ENCODE peak calls at places on chromosome 11, in ten cellular contexts. A, O, X, D, J, P, S, Y, Z and B are unnamed samples.

GRCh38 chr11:15117751-15118150 is 3.0 kb downstream of the INSC start:
- DNase-seq in A (no peak), O (no peak), X (no peak), D (no peak), J (no peak), P (no peak), S (no peak), Y (no peak), Z (peak; percentile 35), B (no peak)

GRCh38 chr11:12246989-12247388 is 130.4 kb upstream of the PARVA start:
- DNase-seq in A (no peak), O (no peak), X (no peak), D (no peak), J (no peak), P (no peak), S (no peak), Y (no peak), Z (no peak), B (no peak)

GRCh38 chr11:126613272-126613671 is 257.8 kb downstream of the ST3GAL4 start:
- DNase-seq in A (no peak), O (no peak), X (no peak), D (no peak), J (no peak), P (no peak), S (no peak), Y (no peak), Z (no peak), B (no peak)

GRCh38 chr11:128165572-128165971 is 421.8 kb downstream of the ETS1 start:
- DNase-seq in A (no peak), O (no peak), X (no peak), D (no peak), J (no peak), P (no peak), S (no peak), Y (no peak), Z (no peak), B (no peak)

GRCh38 chr11:126352934-126353801 is 2.3 kb upstream of the ST3GAL4 start:
- DNase-seq in A (no peak), O (no peak), X (peak; percentile 90), D (no peak), J (no peak), P (no peak), S (peak; percentile 83), Y (peak; percentile 52), Z (no peak), B (no peak)

GRCh38 chr11:125299821-125300220 is 135.3 kb downstream of the PKNOX2 start:
- DNase-seq in A (no peak), O (no peak), X (no peak), D (no peak), J (no peak), P (no peak), S (no peak), Y (no peak), Z (no peak), B (no peak)

GRCh38 chr11:36354221-36355003 is 58.3 kb downstream of the PRR5L start:
- DNase-seq in A (no peak), O (peak; percentile 35), X (peak; percentile 84), D (no peak), J (no peak), P (no peak), S (peak; percentile 96), Y (no peak), Z (no peak), B (no peak)

GRCh38 chr11:44938066-44938691 is 12.5 kb downstream of the TP53I11 start:
- DNase-seq in A (no peak), O (no peak), X (no peak), D (no peak), J (no peak), P (no peak), S (no peak), Y (no peak), Z (no peak), B (no peak)

GRCh38 chr11:64844330-64845124 is at the start of gene CDC42BPG:
- DNase-seq in A (peak; percentile 76), O (peak; percentile 92), X (peak; percentile 87), D (peak; percentile 80), J (peak; percentile 68), P (no peak), S (no peak), Y (peak; percentile 41), Z (no peak), B (no peak)

GRCh38 chr11:19735512-19735911 is 22.9 kb downstream of the NAV2 start:
- DNase-seq in A (no peak), O (peak; percentile 58), X (peak; percentile 82), D (no peak), J (no peak), P (no peak), S (no peak), Y (no peak), Z (peak; percentile 46), B (peak; percentile 36)

GRCh38 chr11:59164028-59164427 is 7.9 kb upstream of the DTX4 start:
- DNase-seq in A (no peak), O (no peak), X (no peak), D (no peak), J (no peak), P (no peak), S (no peak), Y (no peak), Z (no peak), B (no peak)

GRCh38 chr11:84870486-84870885 is 756.7 kb downstream of the DLG2 start:
- DNase-seq in A (no peak), O (no peak), X (no peak), D (no peak), J (no peak), P (no peak), S (no peak), Y (no peak), Z (no peak), B (no peak)

GRCh38 chr11:1081601-1082311 is 7.1 kb downstream of the MUC2 start:
- DNase-seq in A (no peak), O (no peak), X (no peak), D (no peak), J (no peak), P (no peak), S (no peak), Y (no peak), Z (no peak), B (no peak)

GRCh38 chr11:65308281-65308891 is 6.3 kb upstream of the CDC42EP2 start:
- DNase-seq in A (no peak), O (no peak), X (no peak), D (no peak), J (peak; percentile 62), P (no peak), S (no peak), Y (no peak), Z (no peak), B (no peak)

GRCh38 chr11:26806209-26806608 is 84.3 kb upstream of the SLC5A12 start:
- DNase-seq in A (no peak), O (peak; percentile 20), X (peak; percentile 78), D (no peak), J (no peak), P (no peak), S (no peak), Y (no peak), Z (no peak), B (no peak)